ENCODE peak calls at places on chromosomes 12 and 14, in six cellular contexts. E, O, J, U, L and K are unnamed samples.

GRCh38 chr14:96253140-96253539 is 2.9 kb upstream of the BDKRB1 start:
- DNase-seq in U (peak), J (peak), E (no peak), O (no peak), L (no peak), K (no peak)

GRCh38 chr12:81257952-81258551 is 180.2 kb downstream of the ACSS3 start:
- DNase-seq in E (no peak), U (no peak), O (no peak), L (no peak), J (no peak), K (no peak)

GRCh38 chr14:43408472-43408871 is 1098.6 kb downstream of the FSCB start:
- DNase-seq in U (no peak), E (no peak), O (no peak), L (no peak), J (no peak), K (no peak)

GRCh38 chr12:54010053-54010971 is 1.5 kb downstream of the HOXC8 start:
- DNase-seq in E (no peak), U (no peak), L (no peak), J (no peak), O (no peak), K (no peak)

GRCh38 chr14:59202031-59202430 is 13.6 kb downstream of the DAAM1 start:
- DNase-seq in J (no peak), O (no peak), U (no peak), E (no peak), L (no peak), K (no peak)

GRCh38 chr12:109994262-109995175 is 1.6 kb downstream of the GIT2 start:
- DNase-seq in U (no peak), O (no peak), L (no peak), E (no peak), J (no peak), K (no peak)

GRCh38 chr14:49861581-49861922 is 9.0 kb upstream of the NEMF start:
- DNase-seq in E (peak), U (peak), O (peak), J (peak), L (peak), K (peak)

GRCh38 chr12:66092559-66093269 is 37.8 kb downstream of the LLPH start:
- DNase-seq in L (no peak), E (no peak), J (no peak), U (no peak), O (no peak), K (no peak)

GRCh38 chr12:7929069-7929792 is 6.8 kb downstream of the SLC2A3 start:
- DNase-seq in E (no peak), J (no peak), L (no peak), O (no peak), U (no peak), K (no peak)

GRCh38 chr12:39103552-39104165 is 198.3 kb upstream of the CPNE8 start:
- DNase-seq in O (no peak), E (no peak), J (no peak), U (peak), L (no peak), K (no peak)

DNA sequence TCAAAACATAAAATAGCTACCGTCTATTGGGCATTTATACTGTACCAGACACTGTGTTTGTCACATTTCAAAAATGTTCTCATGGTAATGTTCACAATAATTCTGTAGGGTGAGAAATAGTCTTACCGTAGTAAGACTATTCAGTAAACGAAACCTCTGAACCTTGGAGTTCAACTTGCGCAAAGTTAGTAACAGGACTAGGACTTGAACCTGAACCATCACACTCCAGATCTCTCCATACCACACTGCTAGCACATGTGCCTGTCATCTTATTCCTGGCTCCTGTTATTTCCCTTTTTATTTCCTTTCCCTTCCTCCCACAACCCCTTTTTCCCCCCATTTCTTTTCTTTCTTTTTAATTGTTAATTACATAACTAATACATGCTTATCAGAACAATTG is 65.4 kb downstream of the PLEKHA5 start:
- DNase-seq in O (no peak), E (no peak), L (no peak), J (no peak), U (no peak), K (no peak)
- TF ChIP-seq CTCF in O (no peak), E (no peak), L (no peak), J (no peak), U (no peak), K (no peak)

GRCh38 chr14:68074765-68075381 is 255.3 kb downstream of the RAD51B start:
- DNase-seq in E (no peak), L (no peak), J (no peak), U (no peak), O (no peak), K (no peak)
- TF ChIP-seq CTCF in E (no peak), L (no peak), J (no peak), U (no peak), O (no peak), K (no peak)

GRCh38 chr12:12534134-12534866 is 28.4 kb downstream of the DUSP16 start:
- DNase-seq in U (no peak), O (no peak), E (no peak), L (no peak), J (no peak), K (no peak)
- TF ChIP-seq CTCF in U (no peak), O (no peak), E (no peak), L (no peak), J (no peak), K (no peak)

DNA sequence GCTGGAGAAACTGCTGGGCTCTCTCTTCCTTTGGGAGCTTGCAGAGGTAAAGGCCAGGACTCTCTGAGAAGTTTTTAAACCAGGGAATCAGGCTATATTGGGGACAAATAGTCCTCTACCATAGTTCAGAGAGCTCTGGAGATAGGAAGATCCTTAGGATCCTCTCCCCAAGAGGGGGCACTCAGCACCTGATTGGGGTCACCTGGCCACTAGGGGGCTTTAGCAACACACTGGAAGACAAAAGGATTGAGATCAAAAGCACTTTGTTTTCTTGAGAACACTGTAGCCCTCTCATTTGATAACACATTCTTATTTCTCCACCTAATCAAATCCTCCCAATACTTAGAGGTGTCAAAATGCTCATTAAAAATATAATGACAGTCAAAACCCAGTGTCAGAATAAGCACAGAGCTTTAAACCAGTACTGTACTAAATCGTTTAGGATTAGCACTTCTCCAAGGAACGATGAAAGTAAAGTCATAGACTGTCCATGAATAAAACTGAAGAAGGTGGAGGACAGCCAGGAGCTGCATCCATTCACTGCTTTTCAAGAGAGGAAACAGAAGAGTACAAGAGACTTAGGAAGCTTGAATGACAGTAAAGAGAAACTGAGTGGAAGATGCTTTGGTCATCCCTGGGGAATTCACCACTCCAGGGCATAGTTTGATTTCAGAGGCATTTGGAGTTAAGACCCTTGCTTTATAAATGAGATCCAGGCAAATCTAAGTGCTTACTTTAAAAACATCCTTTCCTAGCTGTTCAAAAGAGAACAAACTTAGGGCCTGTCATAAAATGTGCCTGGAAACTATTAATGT is 26.5 kb downstream of the BMP4 start:
- DNase-seq in L (no peak), U (peak), J (peak), E (no peak), O (no peak), K (no peak)
- TF ChIP-seq CTCF in L (no peak), U (peak), J (peak), E (peak), O (peak), K (no peak)

DNA sequence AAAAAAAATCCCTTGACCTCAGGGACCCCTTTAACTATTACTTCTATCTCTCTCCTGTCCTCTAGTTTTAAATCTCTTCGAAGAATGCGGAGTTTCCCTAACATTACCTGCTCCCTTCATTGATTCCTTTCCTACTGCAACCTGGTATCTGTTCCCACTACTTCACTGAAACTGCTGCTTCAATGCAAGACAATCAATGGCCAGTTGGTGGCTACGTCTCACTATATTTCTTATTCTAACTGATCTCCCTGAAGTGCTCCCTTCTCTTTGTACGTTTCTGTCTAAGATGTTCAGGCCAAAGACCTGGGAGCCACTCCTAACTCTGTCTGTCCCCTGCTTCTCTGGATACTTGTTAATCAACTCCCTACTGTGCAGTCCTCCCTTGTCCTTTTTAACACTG is 10.3 kb upstream of the KCNA1 start:
- DNase-seq in U (no peak), E (no peak), J (no peak), L (no peak), O (no peak), K (no peak)
- TF ChIP-seq CTCF in U (no peak), E (no peak), J (peak), L (no peak), O (no peak), K (no peak)

GRCh38 chr12:10175849-10176641 is 2.8 kb upstream of the TMEM52B start:
- DNase-seq in O (no peak), J (no peak), E (no peak), L (no peak), U (no peak), K (peak)
- TF ChIP-seq CTCF in O (no peak), J (no peak), E (no peak), L (no peak), U (no peak), K (no peak)

DNA sequence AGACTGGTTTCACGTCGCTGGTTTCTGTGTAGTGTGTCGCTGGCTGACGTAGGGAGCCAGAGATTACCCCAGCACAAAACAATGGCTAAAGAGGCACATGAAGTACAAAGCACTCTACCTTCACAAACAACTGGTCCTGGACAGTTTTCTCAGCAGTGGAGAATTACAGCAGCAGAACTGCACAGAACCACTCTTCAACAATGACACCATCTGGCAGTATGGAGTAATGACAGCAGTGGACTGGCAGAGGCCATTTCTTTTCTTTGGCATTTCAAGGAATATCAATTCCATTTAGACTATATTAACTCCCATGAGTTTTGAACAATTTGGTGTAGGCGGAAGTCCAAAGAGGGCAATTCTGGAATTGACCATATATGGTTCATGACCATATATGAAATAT is 1074.1 kb downstream of the AACS start:
- DNase-seq in O (no peak), E (no peak), L (no peak), U (no peak), J (no peak), K (no peak)
- TF ChIP-seq CTCF in O (no peak), E (no peak), L (no peak), U (no peak), J (peak), K (no peak)

GRCh38 chr14:24273422-24273998 is 2.1 kb upstream of the RABGGTA start:
- DNase-seq in L (no peak), E (peak), O (no peak), J (no peak), U (peak), K (no peak)
- TF ChIP-seq CTCF in L (no peak), E (peak), O (no peak), J (peak), U (no peak), K (no peak)